ENCODE peak calls at places on chromosomes 2 and 18, in five cellular contexts. K is activated CD4-positive, alpha-beta T cell treated with anti-CD3 and anti-CD28 coated beads, Interleukin-2, amount 50 U/mL, for 1 hour; U is GM23248; V is dorsolateral prefrontal cortex; R is renal cortical epithelial cell. B is an unnamed sample.
A peak's percentile ranks its signal among the peaks of the same experiment; 100 is the strongest.

GRCh38 chr18:45775241-45775676 is 50.2 kb upstream of the SIGLEC15 start:
- DNase-seq in R (peak; percentile 57), K (peak; percentile 56), V (peak; percentile 51), U (peak; percentile 86), B (peak; percentile 66)

GRCh38 chr18:58407263-58407648 is 221.6 kb downstream of the ALPK2 start:
- DNase-seq in V (no peak), K (no peak), R (peak; percentile 47), U (no peak), B (no peak)

GRCh38 chr2:33292981-33293586 is 183.4 kb upstream of the RASGRP3 start:
- DNase-seq in K (no peak), V (no peak), R (no peak), U (no peak), B (no peak)

GRCh38 chr2:12717988-12718661 is 1.4 kb downstream of the TRIB2 start:
- DNase-seq in U (peak; percentile 65), R (no peak), K (peak; percentile 32), V (no peak), B (no peak)

GRCh38 chr2:141610564-141610963 is 520.3 kb downstream of the LRP1B start:
- DNase-seq in U (no peak), K (no peak), R (no peak), V (no peak), B (no peak)

GRCh38 chr2:240794178-240794721 is 25.8 kb downstream of the KIF1A start:
- DNase-seq in K (no peak), R (no peak), V (no peak), U (no peak), B (no peak)

GRCh38 chr18:61322265-61322873 is 10.9 kb upstream of the CDH20 start:
- DNase-seq in V (peak; percentile 75), K (peak; percentile 2), U (peak; percentile 77), R (peak; percentile 12), B (peak; percentile 28)

GRCh38 chr2:158841839-158842238 is 46.7 kb downstream of the DAPL1 start:
- DNase-seq in K (no peak), R (peak; percentile 86), V (no peak), U (peak; percentile 68), B (peak; percentile 61)

GRCh38 chr2:10254373-10255188 is 48.1 kb upstream of the HPCAL1 start:
- DNase-seq in K (no peak), R (no peak), V (peak; percentile 33), U (peak; percentile 21), B (peak; percentile 1)

GRCh38 chr18:55353806-55354205 is 234.2 kb downstream of the TCF4 start:
- DNase-seq in K (no peak), U (peak; percentile 24), V (no peak), R (peak; percentile 4), B (no peak)

GRCh38 chr2:84494070-84494469 is 22.2 kb upstream of the DNAH6 start:
- DNase-seq in K (no peak), U (peak; percentile 60), R (no peak), V (no peak), B (no peak)

GRCh38 chr18:60668583-60668982 is 296.0 kb upstream of the MC4R start:
- DNase-seq in V (no peak), K (no peak), R (no peak), U (no peak), B (no peak)

GRCh38 chr2:105917216-105917615 is 172.5 kb downstream of the NCK2 start:
- DNase-seq in K (no peak), R (no peak), V (no peak), U (no peak), B (no peak)

B was measured in kidney glomerular epithelial cell.